ENCODE peak calls at places on chromosomes 4 and X, in ten cellular contexts. A is neuronal stem cell; X is activated CD4-positive, alpha-beta T cell treated with anti-CD3 and anti-CD28 coated beads for 24 hours; P is right atrium auricular region; S is C1 segment of cervical spinal cord; Q is Karpas-422; W is RPMI7951; R is HT1080; L is NCI-H1105; I is activated naive CD4-positive, alpha-beta T cell treated with anti-CD3 and anti-CD28 coated beads for 36 hours. J is an unnamed sample.

GRCh38 chr4:184274288-184274951 is 56.7 kb upstream of the ENPP6 start:
- DNase-seq in S (no peak), P (no peak), W (no peak), R (no peak), X (no peak), A (no peak), L (no peak), Q (no peak), I (no peak), J (no peak)

GRCh38 chr4:183960021-183960420 is 54.9 kb downstream of the STOX2 start:
- DNase-seq in X (no peak), A (peak; percentile 81), P (peak; percentile 81), R (peak; percentile 10), L (peak; percentile 76), I (no peak), Q (no peak), W (no peak), S (peak; percentile 80), J (peak; percentile 47)

GRCh38 chr4:128455480-128455879 is 167.9 kb upstream of the PGRMC2 start:
- DNase-seq in X (no peak), S (no peak), R (peak; percentile 26), A (no peak), Q (no peak), P (no peak), W (no peak), L (no peak), I (no peak), J (no peak)

GRCh38 chrX:17242470-17242869 is 132.5 kb upstream of the NHS start:
- DNase-seq in R (peak; percentile 28), S (peak; percentile 3), X (no peak), I (peak; percentile 59), P (peak; percentile 59), Q (peak; percentile 83), L (peak; percentile 72), A (peak; percentile 42), W (peak; percentile 44), J (peak; percentile 29)

GRCh38 chr4:27397886-27398285 is 537.2 kb downstream of the STIM2 start:
- DNase-seq in L (no peak), I (no peak), P (no peak), S (no peak), R (peak; percentile 50), X (no peak), Q (no peak), A (no peak), W (no peak), J (no peak)

GRCh38 chr4:38449506-38450174 is 214.4 kb upstream of the KLF3 start:
- DNase-seq in P (no peak), A (no peak), R (no peak), Q (no peak), I (no peak), L (no peak), W (no peak), S (no peak), X (no peak), J (peak; percentile 16)

GRCh38 chrX:38754102-38754790 is 47.0 kb upstream of the MID1IP1 start:
- DNase-seq in A (peak; percentile 26), W (peak; percentile 59), S (no peak), X (peak; percentile 6), L (peak; percentile 23), P (no peak), R (peak; percentile 16), I (peak; percentile 49), Q (peak; percentile 69), J (peak; percentile 11)

GRCh38 chr4:121736735-121737351 is 28.1 kb downstream of the SMIM43 start:
- DNase-seq in R (peak; percentile 64), I (peak; percentile 44), L (no peak), A (peak; percentile 48), X (no peak), W (peak; percentile 62), Q (peak; percentile 69), P (no peak), S (no peak), J (no peak)

GRCh38 chr4:27368781-27369180 is 508.1 kb downstream of the STIM2 start:
- DNase-seq in X (no peak), L (no peak), S (no peak), R (no peak), I (no peak), P (no peak), Q (no peak), W (no peak), A (no peak), J (no peak)

GRCh38 chr4:2042207-2042946 is 16.8 kb upstream of the NAT8L start:
- DNase-seq in A (no peak), L (no peak), Q (peak; percentile 59), R (no peak), P (no peak), X (no peak), S (peak; percentile 76), I (peak; percentile 38), W (no peak), J (no peak)

GRCh38 chrX:73028876-73029275 is 26.1 kb downstream of the PABPC1L2B start:
- DNase-seq in L (no peak), P (no peak), A (no peak), S (no peak), X (no peak), R (no peak), W (no peak), Q (no peak), I (no peak), J (no peak)

GRCh38 chr4:173367946-173368345 is 2.8 kb upstream of the SAP30 start:
- DNase-seq in A (no peak), W (peak; percentile 62), I (no peak), P (no peak), X (no peak), Q (no peak), R (peak; percentile 22), L (no peak), S (no peak), J (no peak)

J was measured in iPS DF 6.9.